ENCODE peak calls at places on chromosomes 13 and 19, in six cellular contexts. M is tibial nerve, O is AG04449, Y is fibroblast of pulmonary artery, C is lower leg skin, F is mucosa of descending colon. X is an unnamed sample.

GRCh38 chr13:36395280-36395679 is 37.0 kb upstream of the CCNA1 start:
- DNase-seq in M (no peak), O (peak; percentile 55), F (no peak), Y (peak; percentile 77), C (no peak), X (peak; percentile 44)

GRCh38 chr19:1250374-1251232 is 2.2 kb downstream of the MIDN start:
- DNase-seq in Y (peak; percentile 82), M (no peak), C (no peak), F (peak; percentile 70), O (no peak), X (peak; percentile 69)

GRCh38 chr19:2249880-2250764 is 999 bp downstream of the AMH start:
- DNase-seq in M (no peak), O (no peak), F (no peak), Y (no peak), C (no peak), X (no peak)

GRCh38 chr13:83221813-83222241 is 660.4 kb downstream of the SLITRK1 start:
- DNase-seq in C (no peak), M (no peak), O (peak; percentile 34), Y (peak; percentile 92), F (no peak), X (no peak)

GRCh38 chr13:73039201-73040108 is 19.4 kb upstream of the KLF5 start:
- DNase-seq in F (no peak), C (no peak), O (no peak), M (no peak), Y (no peak), X (no peak)

GRCh38 chr13:32647926-32648325 is 61.7 kb downstream of the PDS5B start:
- DNase-seq in O (no peak), F (no peak), M (no peak), C (no peak), Y (no peak), X (no peak)

GRCh38 chr19:33063356-33064116 is 1.2 kb downstream of the RHPN2 start:
- DNase-seq in Y (peak; percentile 43), C (peak; percentile 23), O (no peak), M (no peak), F (peak; percentile 89), X (no peak)

GRCh38 chr13:97853550-97853949 is 99.9 kb upstream of the IPO5 start:
- DNase-seq in M (no peak), O (no peak), C (no peak), F (no peak), Y (no peak), X (no peak)

GRCh38 chr19:7434391-7434790 is 54.4 kb downstream of the PEX11G start:
- DNase-seq in C (no peak), M (no peak), Y (no peak), F (no peak), O (no peak), X (no peak)

GRCh38 chr13:44929691-44930090 is 59.6 kb downstream of the NUFIP1 start:
- DNase-seq in F (no peak), O (no peak), C (no peak), M (no peak), Y (no peak), X (no peak)

GRCh38 chr19:48413879-48414623 is 20.6 kb downstream of the GRIN2D start:
- DNase-seq in M (no peak), F (peak; percentile 5), Y (no peak), O (no peak), C (no peak), X (no peak)

GRCh38 chr13:35471466-35472307 is 4.8 kb downstream of the MAB21L1 start:
- DNase-seq in O (no peak), M (no peak), Y (peak; percentile 14), F (no peak), C (no peak), X (no peak)

GRCh38 chr19:2289714-2290435 is 7.9 kb upstream of the PEAK3 start:
- DNase-seq in O (no peak), F (peak; percentile 35), Y (no peak), C (no peak), M (no peak), X (peak; percentile 95)

GRCh38 chr13:38180100-38180499 is 169.6 kb upstream of the UFM1 start:
- DNase-seq in F (no peak), C (no peak), M (no peak), O (no peak), Y (peak; percentile 89), X (no peak)

GRCh38 chr13:33388254-33388998 is 102.9 kb upstream of the STARD13 start:
- DNase-seq in O (no peak), C (peak; percentile 45), F (no peak), Y (no peak), M (no peak), X (no peak)

GRCh38 chr19:8577247-8577646 is at the start of gene MYO1F:
- DNase-seq in M (no peak), O (no peak), C (no peak), F (peak; percentile 54), Y (no peak), X (peak; percentile 79)

GRCh38 chr19:2381151-2381822 is 21.2 kb downstream of the TMPRSS9 start:
- DNase-seq in Y (peak; percentile 31), C (no peak), M (no peak), F (no peak), O (no peak), X (no peak)

GRCh38 chr13:66829803-66830202 is 400.3 kb downstream of the PCDH9 start:
- DNase-seq in O (no peak), C (no peak), M (no peak), F (no peak), Y (no peak), X (no peak)

GRCh38 chr13:111939285-111940278 is 127.4 kb upstream of the SOX1 start:
- DNase-seq in Y (no peak), O (no peak), F (no peak), M (no peak), C (no peak), X (no peak)

GRCh38 chr13:79709526-79709925 is 228.6 kb downstream of the NDFIP2 start:
- DNase-seq in O (no peak), C (no peak), Y (no peak), F (no peak), M (no peak), X (no peak)

GRCh38 chr19:36420961-36421748 is 2.7 kb upstream of the ZFP82 start:
- DNase-seq in Y (peak; percentile 42), O (no peak), M (no peak), F (no peak), C (no peak), X (no peak)

GRCh38 chr13:39047560-39047959 is 9.3 kb downstream of the NHLRC3 start:
- DNase-seq in Y (no peak), F (no peak), O (no peak), C (no peak), M (no peak), X (no peak)

GRCh38 chr19:29529646-29530548 is 4.1 kb downstream of the VSTM2B start:
- DNase-seq in Y (no peak), F (no peak), M (no peak), C (no peak), O (no peak), X (no peak)

GRCh38 chr19:29527500-29528328 is 1.9 kb downstream of the VSTM2B start:
- DNase-seq in C (no peak), Y (no peak), O (no peak), F (no peak), M (no peak), X (no peak)

GRCh38 chr19:29526730-29527499 is 1.1 kb downstream of the VSTM2B start:
- DNase-seq in M (no peak), O (no peak), Y (no peak), C (no peak), F (no peak), X (no peak)

GRCh38 chr19:29528946-29529645 is 3.3 kb downstream of the VSTM2B start:
- DNase-seq in F (no peak), O (no peak), C (no peak), Y (no peak), M (no peak), X (no peak)

GRCh38 chr19:29528350-29528945 is 2.7 kb downstream of the VSTM2B start:
- DNase-seq in M (no peak), C (peak; percentile 17), Y (peak; percentile 68), O (no peak), F (peak; percentile 38), X (peak; percentile 70)
- TF ChIP-seq CTCF in M (peak; percentile 60), C (no peak), Y (peak; percentile 62), O (peak; percentile 88), F (peak; percentile 21), X (peak; percentile 60)

DNA sequence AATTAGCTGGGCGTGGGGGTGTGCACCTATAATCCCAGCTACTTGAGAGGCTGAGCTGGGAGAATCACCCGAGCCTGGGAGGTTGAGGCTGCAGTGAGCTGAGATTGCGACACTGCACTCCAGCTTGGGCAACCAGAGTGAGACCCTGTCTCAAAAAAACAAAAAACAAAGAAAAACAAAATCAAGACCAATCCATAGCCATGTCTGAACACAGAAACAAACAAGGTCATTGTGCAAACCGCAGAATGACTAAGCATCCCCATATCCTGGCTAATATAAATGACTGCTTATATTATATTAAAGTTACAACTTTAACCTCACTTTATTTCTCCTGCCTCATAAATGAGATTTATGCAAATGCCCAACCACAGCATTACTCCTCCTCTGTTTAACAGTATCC is 2.3 kb upstream of the LYPD3 start:
- DNase-seq in Y (peak; percentile 66), C (no peak), M (no peak), O (no peak), F (no peak), X (no peak)
- H3K4me3 ChIP-seq in Y (no peak overlapping the region), C (no peak overlapping the region), M (no peak overlapping the region), O (no peak overlapping the region), F (no peak overlapping the region), X (no peak overlapping the region)

GRCh38 chr13:113767366-113767765 is 8.3 kb downstream of the TMEM255B start:
- DNase-seq in C (no peak), F (no peak), M (no peak), Y (no peak), O (no peak), X (no peak)

GRCh38 chr13:113769881-113770280 is 10.9 kb downstream of the TMEM255B start:
- DNase-seq in O (no peak), Y (no peak), C (no peak), M (no peak), F (no peak), X (no peak)

GRCh38 chr13:113770441-113770840 is 11.4 kb downstream of the TMEM255B start:
- DNase-seq in O (no peak), M (no peak), F (no peak), Y (no peak), C (no peak), X (no peak)

GRCh38 chr13:113768018-113768905 is 9.2 kb downstream of the TMEM255B start:
- DNase-seq in Y (no peak), F (no peak), O (no peak), C (no peak), M (no peak), X (no peak)

GRCh38 chr13:113769106-113769505 is 10.1 kb downstream of the TMEM255B start:
- DNase-seq in Y (no peak), M (no peak), C (no peak), F (no peak), O (no peak), X (no peak)
- TF ChIP-seq CTCF in Y (no peak), M (no peak), C (no peak), F (no peak), O (no peak), X (no peak)

GRCh38 chr13:94860981-94861407 is 148.6 kb upstream of the SOX21 start:
- DNase-seq in O (no peak), F (peak; percentile 3), Y (peak; percentile 31), C (no peak), M (no peak), X (peak; percentile 27)
- H3K4me3 ChIP-seq in O (no peak overlapping the region), F (no peak overlapping the region), Y (peak overlapping the region; percentile 25), C (no peak overlapping the region), M (peak overlapping the region; percentile 40), X (peak overlapping the region; percentile 14)

X was measured in HL-60.